ENCODE peak calls at places on chromosome 2, in six cellular contexts. A is left cardiac atrium, R is left ventricle myocardium inferior, U is esophagus squamous epithelium, M is A549, F is HTR-8/SVneo. E is an unnamed sample.

GRCh38 chr2:64672708-64673107 is 19.0 kb upstream of the SERTAD2 start:
- DNase-seq in A (no peak), R (no peak), U (no peak), M (no peak), F (no peak), E (no peak)

GRCh38 chr2:75547345-75548035 is 13.2 kb downstream of the EVA1A start:
- DNase-seq in A (no peak), R (no peak), U (no peak), M (peak), F (no peak), E (no peak)

GRCh38 chr2:75224636-75225094 is 25.3 kb upstream of the TACR1 start:
- DNase-seq in A (no peak), R (no peak), U (no peak), M (no peak), F (no peak), E (no peak)

GRCh38 chr2:46239175-46239846 is 57.9 kb upstream of the EPAS1 start:
- DNase-seq in A (no peak), R (no peak), U (no peak), M (no peak), F (no peak), E (no peak)

GRCh38 chr2:227592694-227593387 is 5.9 kb upstream of the SCYGR2 start:
- DNase-seq in A (no peak), R (no peak), U (no peak), M (no peak), F (no peak), E (no peak)

GRCh38 chr2:209321076-209321475 is 102.8 kb upstream of the MAP2 start:
- DNase-seq in A (no peak), R (no peak), U (no peak), M (no peak), F (no peak), E (no peak)

GRCh38 chr2:236887519-236887918 is 198.2 kb upstream of the COPS8 start:
- DNase-seq in A (peak), R (no peak), U (no peak), M (no peak), F (no peak), E (peak)

GRCh38 chr2:72204156-72204781 is 56.6 kb upstream of the CYP26B1 start:
- DNase-seq in A (no peak), R (no peak), U (no peak), M (peak), F (no peak), E (no peak)

GRCh38 chr2:41182961-41183360 is 731.1 kb upstream of the SLC8A1 start:
- DNase-seq in A (no peak), R (no peak), U (no peak), M (no peak), F (no peak), E (no peak)

GRCh38 chr2:109727929-109728447 is 66.1 kb upstream of the RGPD5 start:
- DNase-seq in A (no peak), R (no peak), U (no peak), M (no peak), F (no peak), E (no peak)

GRCh38 chr2:134410006-134410405 is 156.1 kb downstream of the MGAT5 start:
- DNase-seq in A (no peak), R (no peak), U (no peak), M (no peak), F (no peak), E (no peak)

GRCh38 chr2:134705861-134706586 is 12.8 kb downstream of the TMEM163 start:
- DNase-seq in A (no peak), R (no peak), U (no peak), M (no peak), F (no peak), E (no peak)

GRCh38 chr2:236396818-236397350 is 132.7 kb upstream of the ASB18 start:
- DNase-seq in A (no peak), R (no peak), U (no peak), M (no peak), F (no peak), E (no peak)

GRCh38 chr2:232162191-232162590 is 200.7 kb downstream of the DIS3L2 start:
- DNase-seq in A (no peak), R (no peak), U (no peak), M (no peak), F (no peak), E (no peak)

GRCh38 chr2:241801611-241802420 is 7.2 kb upstream of the NEU4 start:
- DNase-seq in A (peak), R (peak), U (no peak), M (no peak), F (no peak), E (peak)

GRCh38 chr2:12513339-12513738 is 203.4 kb upstream of the TRIB2 start:
- DNase-seq in A (no peak), R (no peak), U (no peak), M (no peak), F (no peak), E (no peak)

GRCh38 chr2:204234879-204235278 is 298.3 kb downstream of the ICOS start:
- DNase-seq in A (peak), R (no peak), U (no peak), M (peak), F (no peak), E (no peak)

GRCh38 chr2:26640781-26641564 is at the start of gene CIB4:
- DNase-seq in A (no peak), R (no peak), U (no peak), M (no peak), F (no peak), E (no peak)

GRCh38 chr2:27485496-27485895 is 4.0 kb downstream of the IFT172 start:
- DNase-seq in A (no peak), R (no peak), U (no peak), M (no peak), F (no peak), E (no peak)

GRCh38 chr2:54502731-54503130 is 46.6 kb downstream of the SPTBN1 start:
- DNase-seq in A (no peak), R (no peak), U (no peak), M (no peak), F (no peak), E (no peak)

GRCh38 chr2:181774601-181775179 is 94.4 kb upstream of the NEUROD1 start:
- DNase-seq in A (no peak), R (no peak), U (no peak), M (peak), F (no peak), E (no peak)

GRCh38 chr2:3635171-3636008 is 22.6 kb upstream of the ALLC start:
- DNase-seq in A (no peak), R (no peak), U (no peak), M (no peak), F (no peak), E (no peak)

GRCh38 chr2:111981666-111982065 is 73.4 kb upstream of the TMEM87B start:
- DNase-seq in A (no peak), R (no peak), U (no peak), M (no peak), F (no peak), E (no peak)

GRCh38 chr2:206415618-206416243 is 27.6 kb upstream of the ADAM23 start:
- DNase-seq in A (no peak), R (no peak), U (no peak), M (peak), F (no peak), E (no peak)

GRCh38 chr2:234463626-234464290 is 33.1 kb downstream of the ARL4C start:
- DNase-seq in A (no peak), R (no peak), U (no peak), M (peak), F (no peak), E (no peak)

GRCh38 chr2:137938204-137938603 is 26.1 kb upstream of the HNMT start:
- DNase-seq in A (no peak), R (no peak), U (no peak), M (no peak), F (no peak), E (no peak)

GRCh38 chr2:3434654-3435053 is 55.2 kb downstream of the TRAPPC12 start:
- DNase-seq in A (no peak), R (no peak), U (no peak), M (no peak), F (no peak), E (no peak)

GRCh38 chr2:112889976-112890375 is 21.0 kb upstream of the IL37 start:
- DNase-seq in A (no peak), R (no peak), U (no peak), M (no peak), F (no peak), E (no peak)

GRCh38 chr2:15557947-15558346 is 3.2 kb downstream of the NBAS start:
- DNase-seq in A (no peak), R (no peak), U (no peak), M (no peak), F (no peak), E (no peak)

GRCh38 chr2:178047391-178047790 is 25.2 kb downstream of the PDE11A start:
- DNase-seq in A (no peak), R (no peak), U (no peak), M (no peak), F (no peak), E (no peak)

GRCh38 chr2:37243435-37243834 is 12.0 kb downstream of the NDUFAF7 start:
- DNase-seq in A (no peak), R (no peak), U (no peak), M (no peak), F (no peak), E (no peak)

GRCh38 chr2:226791056-226791486 is 8.5 kb downstream of the IRS1 start:
- DNase-seq in A (peak), R (no peak), U (no peak), M (no peak), F (no peak), E (no peak)

GRCh38 chr2:68258854-68259253 is 6.5 kb upstream of the PPP3R1 start:
- DNase-seq in A (no peak), R (no peak), U (no peak), M (no peak), F (no peak), E (no peak)

GRCh38 chr2:216081012-216081411 is 597 bp downstream of the PECR start:
- DNase-seq in A (no peak), R (no peak), U (no peak), M (no peak), F (no peak), E (no peak)

GRCh38 chr2:24365051-24365450 is 4.7 kb upstream of the ITSN2 start:
- DNase-seq in A (peak), R (peak), U (no peak), M (peak), F (no peak), E (peak)

GRCh38 chr2:183868153-183868552 is 730.2 kb upstream of the ZNF804A start:
- DNase-seq in A (no peak), R (no peak), U (no peak), M (no peak), F (peak), E (no peak)

E was measured in psoas muscle.